ENCODE peak calls at places on chromosomes 2 and 18, in four cellular contexts. One of them, this sample, is unnamed.
A peak's percentile ranks its signal among the peaks of the same experiment; 100 is the strongest.

GRCh38 chr2:177042311-177042710 is 170.3 kb upstream of the HNRNPA3 start:
- DNase-seq in AG10803: no peak
- DNase-seq in endothelial cell: no peak
- DNase-seq in EL: no peak
- DNase-seq in this sample: no peak

GRCh38 chr2:168453404-168453803 is 2.7 kb upstream of the CERS6 start:
- DNase-seq in AG10803: no peak
- DNase-seq in endothelial cell: no peak
- DNase-seq in EL: no peak
- DNase-seq in this sample: no peak

GRCh38 chr2:58890865-58891525 is 649.9 kb upstream of the FANCL start:
- DNase-seq in AG10803: no peak
- DNase-seq in endothelial cell: no peak
- DNase-seq in EL: no peak
- DNase-seq in this sample: no peak

GRCh38 chr2:190718652-190719526 is 70.0 kb downstream of the NAB1 start:
- DNase-seq in AG10803: peak; percentile 63
- DNase-seq in endothelial cell: no peak
- DNase-seq in EL: peak; percentile 85
- DNase-seq in this sample: no peak

GRCh38 chr2:15355386-15355785 is 205.7 kb downstream of the NBAS start:
- DNase-seq in AG10803: no peak
- DNase-seq in endothelial cell: no peak
- DNase-seq in EL: no peak
- DNase-seq in this sample: no peak

GRCh38 chr18:25283769-25284168 is 68.2 kb downstream of the ZNF521 start:
- DNase-seq in AG10803: peak; percentile 28
- DNase-seq in endothelial cell: no peak
- DNase-seq in EL: no peak
- DNase-seq in this sample: no peak

GRCh38 chr2:239372835-239373234 is 28.0 kb downstream of the HDAC4 start:
- DNase-seq in AG10803: no peak
- DNase-seq in endothelial cell: no peak
- DNase-seq in EL: no peak
- DNase-seq in this sample: no peak

GRCh38 chr2:19312949-19313348 is 45.5 kb downstream of the OSR1 start:
- DNase-seq in AG10803: peak; percentile 49
- DNase-seq in endothelial cell: peak; percentile 22
- DNase-seq in EL: peak; percentile 41
- DNase-seq in this sample: no peak

GRCh38 chr2:174839672-174840071 is 75.4 kb upstream of the CHRNA1 start:
- DNase-seq in AG10803: no peak
- DNase-seq in endothelial cell: no peak
- DNase-seq in EL: no peak
- DNase-seq in this sample: no peak

GRCh38 chr2:1491751-1492150 is 78.5 kb downstream of the TPO start:
- DNase-seq in AG10803: no peak
- DNase-seq in endothelial cell: no peak
- DNase-seq in EL: no peak
- DNase-seq in this sample: no peak

GRCh38 chr2:26946841-26947784 is 23.3 kb upstream of the MAPRE3 start:
- DNase-seq in AG10803: peak; percentile 49
- DNase-seq in endothelial cell: no peak
- DNase-seq in EL: peak; percentile 51
- DNase-seq in this sample: no peak